ENCODE peak calls at places on chromosomes 2 and 18, in eight cellular contexts. R is AG04450; W is progenitor cell of endocrine pancreas; Q is stimulated activated CD8-positive, alpha-beta memory T cell treated with anti-CD3 and anti-CD28 coated beads, Interleukin-4, amount 100 ng/mL, for 24 hours; O is RPMI7951; G is stimulated activated CD4-positive, alpha-beta T cell treated with anti-CD3 and anti-CD28 coated beads, Interleukin-2, amount 100 ng/mL, for 24 hours; P is activated T-helper 1 cell treated with Interleukin-2 at 50 U/mL for 16 hours; B is activated T-cell treated with anti-CD3 and anti-CD28 coated beads for 24 hours. X is an unnamed sample.

GRCh38 chr2:118521960-118522359 is 325.5 kb downstream of the EN1 start:
- DNase-seq in G (no peak), R (no peak), O (no peak), P (no peak), B (no peak), W (no peak), Q (no peak), X (no peak)

GRCh38 chr2:10688921-10689807 is 611 bp downstream of the NOL10 start:
- DNase-seq in P (peak), O (peak), Q (no peak), B (no peak), W (no peak), R (no peak), G (no peak), X (peak)

GRCh38 chr2:5980351-5981054 is 288.3 kb downstream of the SOX11 start:
- DNase-seq in O (no peak), P (no peak), W (no peak), G (no peak), R (no peak), Q (no peak), B (no peak), X (no peak)

GRCh38 chr2:38427053-38427452 is 50.0 kb upstream of the ATL2 start:
- DNase-seq in W (no peak), B (no peak), P (no peak), G (no peak), R (no peak), Q (no peak), O (no peak), X (no peak)

GRCh38 chr18:74897971-74898657 is 300.4 kb downstream of the ZNF407 start:
- DNase-seq in P (no peak), Q (no peak), B (no peak), W (no peak), G (no peak), R (no peak), O (peak), X (peak)

GRCh38 chr2:150639917-150640538 is 152.6 kb upstream of the RND3 start:
- DNase-seq in W (no peak), Q (no peak), G (no peak), P (no peak), O (no peak), B (no peak), R (no peak), X (peak)

GRCh38 chr2:69848186-69848790 is 18.8 kb downstream of the GMCL1 start:
- DNase-seq in P (no peak), R (no peak), Q (no peak), B (no peak), W (no peak), O (no peak), G (no peak), X (no peak)

GRCh38 chr2:189157431-189157830 is 22.1 kb downstream of the COL5A2 start:
- DNase-seq in P (no peak), Q (no peak), B (no peak), R (no peak), W (no peak), G (no peak), O (no peak), X (peak)

GRCh38 chr18:8106603-8107002 is 502.6 kb upstream of the RAB12 start:
- DNase-seq in B (no peak), P (no peak), Q (no peak), O (no peak), W (no peak), G (no peak), R (no peak), X (no peak)

GRCh38 chr2:130241041-130241707 is 42.9 kb upstream of the TUBA3E start:
- DNase-seq in P (no peak), O (peak), G (no peak), R (no peak), W (no peak), Q (no peak), B (no peak), X (peak)

GRCh38 chr18:74281639-74282358 is 10.0 kb downstream of the CYB5A start:
- DNase-seq in Q (no peak), W (no peak), O (no peak), R (no peak), P (no peak), G (no peak), B (no peak), X (no peak)

GRCh38 chr18:3162181-3162580 is 57.6 kb downstream of the MYOM1 start:
- DNase-seq in B (no peak), O (peak), Q (no peak), R (no peak), W (no peak), P (no peak), G (no peak), X (no peak)

GRCh38 chr2:173119069-173119807 is 43.6 kb downstream of the MAP3K20 start:
- DNase-seq in G (no peak), B (no peak), R (no peak), W (no peak), O (no peak), P (no peak), Q (no peak), X (no peak)

GRCh38 chr2:439077-439476 is 151.2 kb upstream of the ALKAL2 start:
- DNase-seq in P (no peak), B (no peak), G (no peak), O (no peak), Q (no peak), W (no peak), R (no peak), X (no peak)

GRCh38 chr2:35114765-35115164 is 1240.8 kb upstream of the CRIM1 start:
- DNase-seq in B (no peak), P (no peak), G (no peak), W (no peak), O (no peak), Q (no peak), R (no peak), X (no peak)

GRCh38 chr2:98805412-98806265 is 74.7 kb upstream of the MGAT4A start:
- DNase-seq in W (no peak), G (no peak), Q (no peak), P (no peak), O (peak), R (no peak), B (no peak), X (peak)

GRCh38 chr2:201769664-201770373 is 10.9 kb downstream of the ALS2 start:
- DNase-seq in W (no peak), R (no peak), O (no peak), B (no peak), P (no peak), G (no peak), Q (no peak), X (no peak)

GRCh38 chr2:218400167-218400929 is 680 bp downstream of the CTDSP1 start:
- DNase-seq in W (no peak), O (peak), R (no peak), B (no peak), P (no peak), Q (no peak), G (peak), X (no peak)

GRCh38 chr2:231545105-231545902 is 15.1 kb upstream of the NMUR1 start:
- DNase-seq in W (no peak), O (peak), B (peak), G (peak), Q (peak), P (no peak), R (no peak), X (peak)

GRCh38 chr2:174158003-174158402 is 90.3 kb downstream of the OLA1 start:
- DNase-seq in W (no peak), B (no peak), Q (peak), O (peak), G (no peak), P (no peak), R (no peak), X (no peak)

GRCh38 chr2:8488001-8488738 is 193.7 kb upstream of the ID2 start:
- DNase-seq in P (peak), R (no peak), Q (peak), G (peak), O (no peak), W (no peak), B (peak), X (peak)

GRCh38 chr2:16662440-16662839 is 3.2 kb downstream of the CYRIA start:
- DNase-seq in R (no peak), B (no peak), G (no peak), O (peak), W (no peak), Q (no peak), P (no peak), X (peak)

GRCh38 chr2:204669386-204669785 is 124.1 kb downstream of the PARD3B start:
- DNase-seq in O (no peak), W (no peak), B (no peak), G (no peak), P (no peak), R (no peak), Q (no peak), X (peak)

GRCh38 chr18:55489034-55489741 is 98.8 kb downstream of the TCF4 start:
- DNase-seq in G (no peak), O (peak), W (no peak), Q (no peak), R (no peak), P (no peak), B (no peak), X (peak)

GRCh38 chr2:88451647-88452150 is 794 bp downstream of the FOXI3 start:
- DNase-seq in P (no peak), R (no peak), W (peak), O (no peak), G (peak), B (no peak), Q (no peak), X (no peak)

GRCh38 chr2:18924905-18925691 is 335.7 kb upstream of the NT5C1B start:
- DNase-seq in P (no peak), W (no peak), B (no peak), Q (no peak), O (peak), G (no peak), R (peak), X (peak)

GRCh38 chr2:52563144-52563543 is 1204.5 kb upstream of the CHAC2 start:
- DNase-seq in R (no peak), Q (no peak), O (no peak), W (no peak), G (no peak), P (no peak), B (no peak), X (no peak)